ENCODE peak calls at places on chromosomes 4 and X, in four cellular contexts. E is left cardiac atrium, D is NCI-H187 treated with DMSO at 0.1 percent for 48 hours, I is GM12891. J is an unnamed sample.

GRCh38 chr4:109033993-109034392 is 268.5 kb downstream of the COL25A1 start:
- DNase-seq in E (no peak), D (no peak), I (no peak), J (no peak)

GRCh38 chr4:127124919-127125318 is 507.8 kb upstream of the INTU start:
- DNase-seq in E (no peak), D (no peak), I (no peak), J (no peak)

GRCh38 chrX:24242649-24243556 is 71.0 kb downstream of the SUPT20HL2 start:
- DNase-seq in E (peak; percentile 43), D (no peak), I (no peak), J (no peak)

GRCh38 chr4:123672987-123673386 is 276.4 kb downstream of the SPRY1 start:
- DNase-seq in E (no peak), D (no peak), I (no peak), J (no peak)

GRCh38 chrX:120334137-120334536 is 22.9 kb upstream of the TMEM255A start:
- DNase-seq in E (no peak), D (no peak), I (no peak), J (no peak)

GRCh38 chr4:7068883-7069282 is 1.0 kb upstream of the GRPEL1 start:
- DNase-seq in E (no peak), D (no peak), I (no peak), J (peak; percentile 39)

GRCh38 chr4:33715996-33716395 is 2528.3 kb downstream of the ARAP2 start:
- DNase-seq in E (no peak), D (no peak), I (no peak), J (no peak)

GRCh38 chr4:129344058-129344457 is 248.1 kb downstream of the C4orf33 start:
- DNase-seq in E (no peak), D (no peak), I (peak; percentile 9), J (no peak)

GRCh38 chr4:3644849-3645627 is 112.8 kb upstream of the LRPAP1 start:
- DNase-seq in E (peak; percentile 37), D (no peak), I (no peak), J (no peak)

GRCh38 chrX:14022019-14022418 is 7.7 kb downstream of the GEMIN8 start:
- DNase-seq in E (no peak), D (no peak), I (no peak), J (no peak)

GRCh38 chr4:33302298-33302697 is 2582.1 kb downstream of the PCDH7 start:
- DNase-seq in E (no peak), D (no peak), I (no peak), J (no peak)

GRCh38 chr4:18859468-18859867 is 837.9 kb upstream of the LCORL start:
- DNase-seq in E (no peak), D (no peak), I (no peak), J (no peak)

GRCh38 chr4:47349323-47349722 is 114.2 kb downstream of the COMMD8 start:
- DNase-seq in E (no peak), D (no peak), I (no peak), J (no peak)

GRCh38 chr4:168674077-168674747 is 177.4 kb downstream of the PALLD start:
- DNase-seq in E (no peak), D (no peak), I (no peak), J (no peak)

J was measured in HuH-7.5.